ENCODE peak calls at places on chromosome 18, in four cellular contexts. S is neuronal stem cell, O is mesenchymal stem cell, C is IMR-90. H is an unnamed sample.

GRCh38 chr18:49100226-49100968 is 149.6 kb upstream of the SMAD7 start:
- DNase-seq in C (peak), O (peak), S (no peak), H (no peak)

GRCh38 chr18:60157810-60158209 is 214.8 kb downstream of the MC4R start:
- DNase-seq in C (no peak), S (no peak), O (no peak), H (no peak)

GRCh38 chr18:77114564-77115391 is 17.8 kb downstream of the MBP start:
- DNase-seq in O (peak), S (no peak), C (peak), H (peak)

GRCh38 chr18:33717339-33717738 is 139.3 kb downstream of the ASXL3 start:
- DNase-seq in O (no peak), S (no peak), C (no peak), H (no peak)

GRCh38 chr18:9757851-9758587 is 49.9 kb downstream of the RAB31 start:
- DNase-seq in C (peak), O (peak), S (no peak), H (no peak)

GRCh38 chr18:13137939-13138821 is 80.4 kb upstream of the LDLRAD4 start:
- DNase-seq in O (no peak), S (no peak), C (peak), H (peak)

GRCh38 chr18:8301427-8302172 is 307.6 kb upstream of the RAB12 start:
- DNase-seq in C (peak), O (no peak), S (no peak), H (no peak)

GRCh38 chr18:9401166-9401565 is 66.6 kb downstream of the TWSG1 start:
- DNase-seq in O (no peak), C (no peak), S (no peak), H (no peak)

GRCh38 chr18:22816266-22817176 is 116.6 kb upstream of the RBBP8 start:
- DNase-seq in S (no peak), O (no peak), C (no peak), H (no peak)

GRCh38 chr18:65439184-65439583 is 311.6 kb upstream of the CDH7 start:
- DNase-seq in C (no peak), O (peak), S (no peak), H (peak)

GRCh38 chr18:59264136-59264571 is 9.1 kb downstream of the RAX start:
- DNase-seq in C (no peak), O (no peak), S (no peak), H (no peak)

GRCh38 chr18:77223221-77223639 is 26.4 kb upstream of the GALR1 start:
- DNase-seq in O (no peak), C (no peak), S (no peak), H (no peak)

GRCh38 chr18:7567487-7568425 is 640 bp downstream of the PTPRM start:
- DNase-seq in O (peak), S (peak), C (peak), H (peak)

GRCh38 chr18:44589709-44590108 is 91.0 kb upstream of the SETBP1 start:
- DNase-seq in O (peak), C (peak), S (no peak), H (peak)

GRCh38 chr18:69974365-69974764 is 26.7 kb upstream of the CD226 start:
- DNase-seq in S (no peak), O (peak), C (peak), H (no peak)

GRCh38 chr18:48009116-48009825 is 78.8 kb upstream of the SMAD2 start:
- DNase-seq in O (no peak), C (no peak), S (no peak), H (no peak)

GRCh38 chr18:65746936-65747335 is 3.9 kb upstream of the CDH7 start:
- DNase-seq in O (no peak), C (no peak), S (no peak), H (no peak)

GRCh38 chr18:26780520-26781325 is 84.8 kb downstream of the AQP4 start:
- DNase-seq in S (no peak), O (no peak), C (no peak), H (no peak)

GRCh38 chr18:57687970-57688369 is 66.3 kb upstream of the NARS1 start:
- DNase-seq in C (no peak), O (no peak), S (no peak), H (no peak)

GRCh38 chr18:65221115-65221514 is 529.7 kb upstream of the CDH7 start:
- DNase-seq in C (no peak), O (no peak), S (no peak), H (no peak)

GRCh38 chr18:26458526-26459232 is 89.7 kb downstream of the KCTD1 start:
- DNase-seq in O (no peak), C (peak), S (no peak), H (no peak)

GRCh38 chr18:74506405-74507119 is 10.4 kb downstream of the CNDP2 start:
- DNase-seq in C (peak), S (no peak), O (peak), H (no peak)

GRCh38 chr18:76476665-76477561 is 18.1 kb downstream of the ZNF516 start:
- DNase-seq in S (no peak), O (peak), C (peak), H (no peak)

GRCh38 chr18:63319383-63320040 is at the start of gene BCL2:
- DNase-seq in O (peak), C (peak), S (no peak), H (peak)
- H3K14ac ChIP-seq in O (no peak), C (peak), S (no peak), H (peak)

GRCh38 chr18:56065101-56065500 is 477.1 kb upstream of the TCF4 start:
- DNase-seq in S (no peak), C (no peak), O (no peak), H (no peak)
- H3K14ac ChIP-seq in S (no peak), C (no peak), O (no peak), H (no peak)

DNA sequence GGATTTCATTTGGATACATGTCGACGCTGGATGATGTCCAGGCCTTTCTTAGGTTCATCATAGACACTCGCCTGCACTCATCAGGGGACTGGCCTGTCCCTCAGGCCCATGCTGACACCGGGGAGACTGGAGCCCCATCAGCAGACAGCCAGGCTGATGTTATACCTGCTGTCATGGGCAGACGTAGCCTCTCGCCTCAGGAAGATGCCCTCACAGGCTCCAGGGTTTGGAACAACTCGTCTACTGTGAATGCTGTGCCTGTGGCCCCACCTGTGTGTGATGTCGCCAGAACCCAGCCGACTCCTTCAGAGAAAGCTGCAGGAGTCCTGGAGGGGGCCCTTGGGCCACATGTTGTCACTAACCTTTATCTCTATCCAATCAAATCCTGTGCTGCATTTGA is 28.3 kb downstream of the MOCOS start:
- DNase-seq in O (no peak), S (no peak), C (no peak), H (no peak)
- H3K14ac ChIP-seq in O (no peak), S (no peak), C (no peak), H (no peak)

DNA sequence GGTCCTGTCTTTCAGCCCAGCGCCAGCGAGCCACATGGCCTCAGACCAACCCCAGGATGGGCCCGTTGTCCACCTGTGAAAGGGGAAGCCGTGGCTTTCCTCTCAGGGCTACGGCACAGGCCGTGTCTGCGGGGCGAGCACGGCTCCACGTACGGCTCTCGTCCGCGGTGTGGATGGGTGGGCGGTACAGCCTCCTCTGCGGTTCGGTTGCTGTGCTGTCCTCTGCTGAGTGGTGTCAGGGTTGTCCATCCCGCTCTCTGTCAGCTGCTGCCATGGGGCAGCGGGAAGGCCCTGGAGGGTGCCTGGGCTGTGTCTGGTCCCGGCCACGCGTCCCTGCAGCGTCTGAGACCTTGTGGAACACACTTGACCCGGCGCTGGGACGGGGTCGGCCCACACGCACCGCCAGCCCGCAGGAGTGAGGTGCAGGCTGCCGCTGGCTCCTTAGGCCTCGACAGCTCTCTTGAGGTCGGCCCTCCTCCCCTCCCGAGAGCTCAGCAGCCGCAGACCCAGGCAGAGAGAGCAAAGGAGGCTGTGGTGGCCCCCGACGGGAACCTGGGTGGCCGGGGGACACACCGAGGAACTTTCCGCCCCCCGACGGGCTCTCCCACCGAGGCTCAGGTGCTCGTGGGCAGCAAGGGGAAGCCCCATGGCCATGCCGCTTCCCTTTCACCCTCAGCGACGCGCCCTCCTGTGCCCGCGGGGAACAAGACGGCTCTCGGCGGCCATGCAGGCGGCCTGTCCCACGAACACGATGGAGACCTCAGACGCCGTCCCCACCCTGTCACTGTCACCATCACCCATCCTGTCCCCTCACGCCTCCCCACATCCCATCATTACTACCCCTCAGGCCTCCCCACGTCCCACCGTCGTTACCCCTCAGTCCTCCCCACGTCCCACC is 128.7 kb downstream of the NFATC1 start:
- DNase-seq in C (no peak), S (no peak), O (no peak), H (no peak)
- H3K14ac ChIP-seq in C (no peak), S (peak), O (no peak), H (no peak)

DNA sequence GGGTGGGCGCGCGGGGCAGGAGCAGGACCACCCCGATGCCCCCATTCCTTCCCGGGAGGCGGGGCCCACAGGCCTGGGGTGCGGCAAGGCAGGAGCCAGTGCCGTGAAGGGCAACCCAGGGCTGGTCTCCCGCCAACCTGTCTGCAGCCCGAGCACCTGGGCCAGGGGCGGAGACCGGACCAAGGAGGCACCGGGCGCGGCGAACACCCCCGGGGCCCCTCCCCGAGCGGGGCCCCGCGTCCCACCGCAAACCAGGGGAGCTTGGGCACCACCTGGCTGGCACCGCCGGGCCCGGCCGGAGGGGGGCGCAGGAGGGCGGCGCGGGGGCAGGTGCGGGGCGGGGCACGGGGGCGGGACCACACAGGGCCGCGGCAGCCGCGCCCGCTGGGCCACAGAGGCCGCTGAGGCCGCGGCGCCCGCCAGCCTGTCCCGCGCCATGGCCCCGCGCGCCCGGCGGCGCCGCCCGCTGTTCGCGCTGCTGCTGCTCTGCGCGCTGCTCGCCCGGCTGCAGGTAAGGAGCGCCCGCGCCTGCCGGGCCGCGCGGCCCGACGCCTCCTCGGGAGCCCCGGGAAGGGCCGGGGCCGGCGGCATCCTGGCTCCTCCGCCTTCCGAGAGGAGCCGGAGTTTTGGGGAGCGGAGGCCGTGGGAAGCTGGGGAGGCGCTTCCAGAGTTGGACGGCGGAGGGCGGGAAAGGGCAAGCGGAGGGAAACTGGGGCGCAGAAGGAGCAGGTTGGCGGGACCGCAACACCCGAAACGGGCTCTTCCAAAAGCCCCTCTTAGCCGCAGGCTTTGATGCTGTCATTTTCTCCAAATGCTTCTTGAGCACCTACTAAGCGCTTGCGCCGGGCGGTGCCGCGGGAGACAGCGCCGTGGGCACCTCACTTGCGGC is at the start of gene TNFRSF11A:
- DNase-seq in S (no peak), C (no peak), O (peak), H (peak)
- H3K14ac ChIP-seq in S (peak), C (no peak), O (no peak), H (no peak)

GRCh38 chr18:55735969-55736368 is 148.0 kb upstream of the TCF4 start:
- DNase-seq in C (no peak), O (no peak), S (no peak), H (no peak)
- H3K14ac ChIP-seq in C (no peak), O (no peak), S (no peak), H (no peak)

H was measured in trophoblast cell.